ENCODE peak calls at places on chromosome 10, in six cellular contexts. One of them, this sample, is unnamed.

GRCh38 chr10:63896992-63897391 is 375.8 kb downstream of the REEP3 start:
- DNase-seq in Daoy: no peak
- DNase-seq in sciatic nerve: no peak
- DNase-seq in psoas muscle: no peak
- DNase-seq in HTR-8/SVneo: no peak
- DNase-seq in kidney: no peak
- DNase-seq in this sample: no peak

GRCh38 chr10:16856567-16856966 is 39.3 kb upstream of the RSU1 start:
- DNase-seq in sciatic nerve: no peak
- DNase-seq in kidney: no peak
- DNase-seq in psoas muscle: no peak
- DNase-seq in Daoy: no peak
- DNase-seq in HTR-8/SVneo: no peak
- DNase-seq in this sample: no peak

GRCh38 chr10:132422931-132423813 is 26.2 kb downstream of the PWWP2B start:
- DNase-seq in kidney: peak
- DNase-seq in sciatic nerve: no peak
- DNase-seq in psoas muscle: no peak
- DNase-seq in Daoy: no peak
- DNase-seq in HTR-8/SVneo: no peak
- DNase-seq in this sample: no peak

GRCh38 chr10:1612910-1613309 is 124.4 kb downstream of the ADARB2 start:
- DNase-seq in kidney: no peak
- DNase-seq in psoas muscle: no peak
- DNase-seq in sciatic nerve: no peak
- DNase-seq in HTR-8/SVneo: no peak
- DNase-seq in Daoy: no peak
- DNase-seq in this sample: no peak

GRCh38 chr10:96285331-96285752 is 14.0 kb upstream of the BLNK start:
- DNase-seq in sciatic nerve: no peak
- DNase-seq in Daoy: no peak
- DNase-seq in HTR-8/SVneo: no peak
- DNase-seq in kidney: peak
- DNase-seq in psoas muscle: no peak
- DNase-seq in this sample: no peak

GRCh38 chr10:30200019-30200415 is 140.6 kb upstream of the JCAD start:
- DNase-seq in kidney: no peak
- DNase-seq in sciatic nerve: no peak
- DNase-seq in Daoy: no peak
- DNase-seq in psoas muscle: no peak
- DNase-seq in HTR-8/SVneo: no peak
- DNase-seq in this sample: no peak

GRCh38 chr10:62560207-62560819 is 186.1 kb downstream of the ZNF365 start:
- DNase-seq in sciatic nerve: peak
- DNase-seq in Daoy: no peak
- DNase-seq in kidney: no peak
- DNase-seq in psoas muscle: peak
- DNase-seq in HTR-8/SVneo: no peak
- DNase-seq in this sample: no peak

GRCh38 chr10:62545667-62546066 is 171.5 kb downstream of the ZNF365 start:
- DNase-seq in Daoy: peak
- DNase-seq in sciatic nerve: no peak
- DNase-seq in psoas muscle: peak
- DNase-seq in kidney: no peak
- DNase-seq in HTR-8/SVneo: no peak
- DNase-seq in this sample: no peak

GRCh38 chr10:114245128-114245791 is 6.2 kb downstream of the VWA2 start:
- DNase-seq in sciatic nerve: no peak
- DNase-seq in kidney: no peak
- DNase-seq in HTR-8/SVneo: peak
- DNase-seq in psoas muscle: no peak
- DNase-seq in Daoy: peak
- DNase-seq in this sample: no peak

GRCh38 chr10:73772280-73773151 is 9.3 kb upstream of the CHCHD1 start:
- DNase-seq in psoas muscle: peak
- DNase-seq in kidney: peak
- DNase-seq in HTR-8/SVneo: peak
- DNase-seq in Daoy: peak
- DNase-seq in sciatic nerve: peak
- DNase-seq in this sample: peak

GRCh38 chr10:2839081-2839725 is 228.1 kb upstream of the PFKP start:
- DNase-seq in HTR-8/SVneo: peak
- DNase-seq in sciatic nerve: peak
- DNase-seq in Daoy: peak
- DNase-seq in kidney: no peak
- DNase-seq in psoas muscle: peak
- DNase-seq in this sample: no peak

GRCh38 chr10:124588736-124589451 is 127.3 kb downstream of the LHPP start:
- DNase-seq in Daoy: no peak
- DNase-seq in kidney: peak
- DNase-seq in psoas muscle: peak
- DNase-seq in sciatic nerve: no peak
- DNase-seq in HTR-8/SVneo: peak
- DNase-seq in this sample: no peak

GRCh38 chr10:100759331-100759730 is 13.9 kb downstream of the PAX2 start:
- DNase-seq in sciatic nerve: no peak
- DNase-seq in psoas muscle: no peak
- DNase-seq in Daoy: no peak
- DNase-seq in kidney: peak
- DNase-seq in HTR-8/SVneo: no peak
- DNase-seq in this sample: no peak

GRCh38 chr10:79367421-79368189 is 20.3 kb downstream of the PPIF start:
- DNase-seq in kidney: no peak
- DNase-seq in Daoy: no peak
- DNase-seq in HTR-8/SVneo: no peak
- DNase-seq in psoas muscle: no peak
- DNase-seq in sciatic nerve: no peak
- DNase-seq in this sample: no peak

GRCh38 chr10:88927291-88927690 is 25.3 kb downstream of the ACTA2 start:
- DNase-seq in kidney: no peak
- DNase-seq in HTR-8/SVneo: no peak
- DNase-seq in Daoy: no peak
- DNase-seq in sciatic nerve: no peak
- DNase-seq in psoas muscle: no peak
- DNase-seq in this sample: no peak

GRCh38 chr10:63753807-63754206 is 232.6 kb downstream of the REEP3 start:
- DNase-seq in kidney: no peak
- DNase-seq in HTR-8/SVneo: no peak
- DNase-seq in Daoy: no peak
- DNase-seq in sciatic nerve: no peak
- DNase-seq in psoas muscle: no peak
- DNase-seq in this sample: no peak

GRCh38 chr10:84340187-84340586 is 11.8 kb downstream of the CCSER2 start:
- DNase-seq in Daoy: no peak
- DNase-seq in kidney: no peak
- DNase-seq in psoas muscle: no peak
- DNase-seq in HTR-8/SVneo: no peak
- DNase-seq in sciatic nerve: no peak
- DNase-seq in this sample: no peak

GRCh38 chr10:118741994-118742393 is 12.8 kb downstream of the CACUL1 start:
- DNase-seq in kidney: no peak
- DNase-seq in Daoy: no peak
- DNase-seq in sciatic nerve: no peak
- DNase-seq in psoas muscle: no peak
- DNase-seq in HTR-8/SVneo: no peak
- DNase-seq in this sample: no peak

GRCh38 chr10:129032626-129033353 is 434.3 kb upstream of the MGMT start:
- DNase-seq in kidney: no peak
- DNase-seq in psoas muscle: no peak
- DNase-seq in Daoy: no peak
- DNase-seq in sciatic nerve: no peak
- DNase-seq in HTR-8/SVneo: no peak
- DNase-seq in this sample: no peak

GRCh38 chr10:80472234-80473095 is 18.4 kb downstream of the TSPAN14 start:
- DNase-seq in psoas muscle: no peak
- DNase-seq in sciatic nerve: peak
- DNase-seq in Daoy: peak
- DNase-seq in HTR-8/SVneo: no peak
- DNase-seq in kidney: no peak
- DNase-seq in this sample: no peak

GRCh38 chr10:75957721-75958120 is 526.3 kb downstream of the LRMDA start:
- DNase-seq in psoas muscle: no peak
- DNase-seq in sciatic nerve: no peak
- DNase-seq in Daoy: no peak
- DNase-seq in kidney: no peak
- DNase-seq in HTR-8/SVneo: no peak
- DNase-seq in this sample: no peak

GRCh38 chr10:132915411-132915810 is 27.0 kb downstream of the CFAP46 start:
- DNase-seq in sciatic nerve: no peak
- DNase-seq in HTR-8/SVneo: no peak
- DNase-seq in kidney: peak
- DNase-seq in psoas muscle: no peak
- DNase-seq in Daoy: no peak
- DNase-seq in this sample: no peak

GRCh38 chr10:101840741-101841453 is 2.7 kb downstream of the KCNIP2 start:
- DNase-seq in sciatic nerve: peak
- DNase-seq in kidney: peak
- DNase-seq in Daoy: peak
- DNase-seq in psoas muscle: peak
- DNase-seq in HTR-8/SVneo: peak
- DNase-seq in this sample: no peak

GRCh38 chr10:132691711-132692153 is 94.2 kb downstream of the NKX6-2 start:
- DNase-seq in kidney: peak
- DNase-seq in HTR-8/SVneo: no peak
- DNase-seq in psoas muscle: peak
- DNase-seq in sciatic nerve: peak
- DNase-seq in Daoy: no peak
- DNase-seq in this sample: no peak